ENCODE peak calls at places on chromosomes 12 and 14, in four cellular contexts. M is A673, B is GM23338, X is IMR-90. N is an unnamed sample.

GRCh38 chr12:117151195-117152031 is 38.9 kb downstream of the FBXO21 start:
- DNase-seq in M (peak; percentile 70), B (peak; percentile 93), X (peak; percentile 41), N (no peak)

GRCh38 chr14:101556566-101557320 is 4.6 kb upstream of the DIO3 start:
- DNase-seq in M (no peak), B (no peak), X (no peak), N (no peak)

GRCh38 chr12:18403182-18403581 is 141.9 kb downstream of the PIK3C2G start:
- DNase-seq in M (no peak), B (no peak), X (no peak), N (no peak)

GRCh38 chr12:47349770-47350408 is 270.1 kb upstream of the AMIGO2 start:
- DNase-seq in M (no peak), B (no peak), X (peak; percentile 68), N (no peak)

GRCh38 chr14:56498112-56498511 is 81.5 kb upstream of the TMEM260 start:
- DNase-seq in M (no peak), B (no peak), X (no peak), N (no peak)

GRCh38 chr12:94674835-94675234 is 24.5 kb upstream of the TMCC3 start:
- DNase-seq in M (no peak), B (no peak), X (no peak), N (no peak)

GRCh38 chr14:21795456-21795855 is 121.8 kb upstream of the OR4E1 start:
- DNase-seq in M (no peak), B (no peak), X (no peak), N (no peak)

GRCh38 chr12:110316861-110317260 is 35.8 kb downstream of the ATP2A2 start:
- DNase-seq in M (peak; percentile 59), B (no peak), X (peak; percentile 91), N (peak; percentile 14)

GRCh38 chr14:59333668-59334067 is 131.5 kb downstream of the GPR135 start:
- DNase-seq in M (peak; percentile 43), B (no peak), X (peak; percentile 95), N (no peak)

GRCh38 chr12:19480459-19480858 is 41.2 kb downstream of the AEBP2 start:
- DNase-seq in M (no peak), B (no peak), X (no peak), N (no peak)

GRCh38 chr14:64928239-64929002 is 14.1 kb downstream of the GPX2 start:
- DNase-seq in M (no peak), B (no peak), X (no peak), N (no peak)
- H3K36me3 ChIP-seq in M (peaks cover 44% of the 10 kb centered on the region), B (peaks cover 37% of the 10 kb centered on the region), X (peaks cover 18% of the 10 kb centered on the region), N (peaks cover 71% of the 10 kb centered on the region)

GRCh38 chr12:113234483-113234882 is 13.2 kb downstream of the TPCN1 start:
- DNase-seq in M (no peak), B (no peak), X (no peak), N (no peak)
- H3K36me3 ChIP-seq in M (peaks cover 14% of the 10 kb centered on the region), B (peaks cover 6% of the 10 kb centered on the region), X (peaks cover 27% of the 10 kb centered on the region), N (peaks cover 21% of the 10 kb centered on the region)

GRCh38 chr12:123393747-123394146 is 9.8 kb downstream of the KMT5A start:
- DNase-seq in M (no peak), B (no peak), X (peak; percentile 20), N (peak; percentile 15)
- H3K36me3 ChIP-seq in M (peaks cover 77% of the 10 kb centered on the region), B (peaks cover 19% of the 10 kb centered on the region), X (peaks cover 66% of the 10 kb centered on the region), N (peaks cover 91% of the 10 kb centered on the region)

GRCh38 chr14:31161274-31161673 is 46.3 kb downstream of the HECTD1 start:
- DNase-seq in M (no peak), B (no peak), X (no peak), N (no peak)
- H3K36me3 ChIP-seq in M (peaks cover 19% of the 10 kb centered on the region), B (peaks cover 13% of the 10 kb centered on the region), X (peaks cover 21% of the 10 kb centered on the region), N (peaks cover 58% of the 10 kb centered on the region)

GRCh38 chr12:16359512-16360491 is 12.4 kb downstream of the MGST1 start:
- DNase-seq in M (peak; percentile 77), B (peak; percentile 90), X (peak; percentile 47), N (peak; percentile 3)

GRCh38 chr12:16358896-16359295 is 11.5 kb downstream of the MGST1 start:
- DNase-seq in M (no peak), B (no peak), X (peak; percentile 34), N (no peak)

GRCh38 chr12:16362550-16362949 is 15.1 kb downstream of the MGST1 start:
- DNase-seq in M (no peak), B (no peak), X (no peak), N (no peak)

DNA sequence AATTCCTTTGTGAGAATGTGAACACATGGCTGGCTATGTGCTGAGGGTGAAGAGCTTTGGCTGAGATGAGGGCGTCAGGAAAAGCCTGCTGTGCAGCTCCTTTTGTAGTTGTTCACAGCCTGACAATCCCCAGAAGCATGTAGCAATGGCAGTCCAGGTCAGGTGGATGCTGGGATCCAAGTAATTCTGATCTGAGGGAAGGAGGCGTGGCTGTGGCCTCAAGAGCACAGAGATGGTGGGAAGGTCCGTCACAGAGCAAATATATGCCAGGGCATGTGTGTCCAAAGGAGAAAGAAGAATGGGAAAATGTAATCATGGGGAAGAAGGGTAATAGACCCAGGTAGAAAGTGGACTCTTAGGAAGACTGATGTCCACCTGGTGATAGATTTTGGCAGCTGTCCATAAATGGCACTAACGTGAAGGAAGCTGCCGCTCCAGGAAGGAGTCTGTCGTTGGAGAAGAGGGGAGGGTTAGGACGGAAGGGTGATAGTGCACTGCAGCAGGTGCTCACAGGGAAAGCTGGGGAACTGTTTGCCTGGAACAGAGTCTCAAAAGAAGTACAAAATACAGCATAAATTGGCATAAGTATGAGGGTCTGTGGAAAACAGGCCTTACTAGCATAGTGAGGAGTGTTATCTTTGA is 13.8 kb downstream of the MGST1 start:
- DNase-seq in M (peak; percentile 55), B (no peak), X (no peak), N (no peak)
- H3K36me3 ChIP-seq in M (no peaks in the 10 kb centered on the region), B (peaks cover 67% of the 10 kb centered on the region), X (peaks cover 43% of the 10 kb centered on the region), N (no peaks in the 10 kb centered on the region)

DNA sequence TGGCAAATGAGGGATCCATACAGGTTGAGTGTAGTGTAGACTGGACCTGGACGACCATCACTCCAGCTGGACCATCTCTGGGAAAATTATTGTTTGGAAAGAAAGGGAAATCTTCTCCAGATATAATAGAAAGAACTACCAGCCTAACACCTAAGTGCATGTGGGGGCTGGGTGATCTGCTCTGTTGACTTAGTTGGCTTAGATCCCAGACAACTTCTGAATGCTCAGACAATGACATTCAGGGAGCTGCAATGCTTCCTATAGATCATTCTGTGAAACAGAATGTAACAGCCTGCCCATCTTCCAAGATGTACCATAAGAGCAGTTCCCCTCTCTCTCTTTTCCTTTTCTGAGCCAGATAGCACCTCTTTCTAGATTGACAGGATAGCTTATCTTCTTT is 572.8 kb upstream of the STXBP6 start:
- DNase-seq in M (peak; percentile 39), B (no peak), X (no peak), N (no peak)
- H3K36me3 ChIP-seq in M (no peaks in the 10 kb centered on the region), B (no peaks in the 10 kb centered on the region), X (no peaks in the 10 kb centered on the region), N (no peaks in the 10 kb centered on the region)

DNA sequence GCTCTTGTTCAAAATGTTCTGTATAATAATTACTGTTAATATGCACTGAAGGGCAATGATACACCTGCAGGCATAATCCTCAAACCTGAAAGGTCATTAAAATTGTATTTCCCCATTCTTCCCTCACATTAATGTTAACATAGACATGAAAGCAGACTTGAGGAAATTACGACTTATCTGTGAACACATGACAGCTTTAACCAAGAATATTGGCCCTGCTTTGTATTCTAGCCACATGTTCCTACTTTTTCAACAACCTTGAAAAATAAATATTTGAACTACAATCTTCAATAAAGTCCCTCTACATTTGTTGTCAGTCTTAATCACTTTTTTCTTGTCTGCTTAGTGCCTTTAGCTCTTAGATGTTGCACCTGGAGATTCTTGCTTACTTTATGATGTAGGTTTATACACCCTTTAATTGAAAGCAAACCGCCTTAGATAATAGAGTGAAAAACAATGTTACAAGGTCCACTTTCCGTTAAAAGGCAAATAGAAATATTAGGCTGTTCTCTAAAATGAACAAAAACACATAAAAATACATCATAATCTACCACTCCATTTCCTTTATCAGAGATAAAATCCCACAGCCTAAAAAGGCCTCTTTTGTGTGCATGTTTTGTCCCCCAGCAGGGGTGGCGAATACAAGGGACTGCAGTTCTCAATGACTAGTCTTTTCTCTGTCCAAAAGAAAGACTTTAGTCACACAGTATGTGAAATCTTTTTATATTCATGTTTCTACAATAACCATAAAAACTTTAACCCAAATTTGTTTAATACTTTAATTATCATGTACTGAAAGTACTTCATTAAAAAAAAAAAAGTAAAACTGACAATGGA is 55.9 kb downstream of the ZFC3H1 start:
- DNase-seq in M (peak; percentile 23), B (no peak), X (no peak), N (no peak)
- H3K36me3 ChIP-seq in M (peaks cover 56% of the 10 kb centered on the region), B (peaks cover 35% of the 10 kb centered on the region), X (peaks cover 29% of the 10 kb centered on the region), N (peaks cover 60% of the 10 kb centered on the region)

N was measured in SJSA1.